ENCODE peak calls at places on chromosome 14, in ten cellular contexts. G is adrenal gland, E is tibial nerve, Y is stomach, R is A549, Z is H1, Q is heart left ventricle, T is IMR-90, W is endothelial cell of umbilical vein, P is HCT116. B is an unnamed sample.
A peak's percentile ranks its signal among the peaks of the same experiment; 100 is the strongest.

GRCh38 chr14:23322568-23323517 is 1.6 kb downstream of the PABPN1 start:
- DNase-seq in G (no peak), E (no peak), Y (no peak), R (no peak), Z (no peak), Q (no peak), T (no peak), W (no peak), P (no peak), B (no peak)

GRCh38 chr14:23444314-23444713 is 8.9 kb upstream of the MYH7 start:
- DNase-seq in G (no peak), E (no peak), Y (no peak), R (no peak), Z (no peak), Q (no peak), T (no peak), W (no peak), P (no peak), B (no peak)

GRCh38 chr14:24674204-24674970 is 40.4 kb upstream of the GZMB start:
- DNase-seq in G (no peak), E (no peak), Y (no peak), R (no peak), Z (no peak), Q (no peak), T (no peak), W (no peak), P (no peak), B (no peak)

GRCh38 chr14:84234281-84234680 is 1295.7 kb upstream of the FLRT2 start:
- DNase-seq in G (no peak), E (no peak), Y (no peak), R (no peak), Z (no peak), Q (no peak), T (no peak), W (no peak), P (no peak), B (no peak)

GRCh38 chr14:106507354-106507753 is 981.0 kb downstream of the TMEM121 start:
- DNase-seq in G (no peak), E (no peak), Y (no peak), R (no peak), Z (no peak), Q (no peak), T (no peak), W (no peak), P (no peak), B (no peak)

GRCh38 chr14:63362305-63362914 is 43.7 kb upstream of the GPHB5 start:
- DNase-seq in G (no peak), E (no peak), Y (no peak), R (no peak), Z (no peak), Q (no peak), T (no peak), W (no peak), P (no peak), B (no peak)

GRCh38 chr14:99134333-99135046 is 137.5 kb downstream of the BCL11B start:
- DNase-seq in G (no peak), E (no peak), Y (peak; percentile 13), R (no peak), Z (no peak), Q (no peak), T (no peak), W (no peak), P (no peak), B (no peak)

GRCh38 chr14:103748539-103748867 is 32.9 kb downstream of the ZFYVE21 start:
- DNase-seq in G (no peak), E (no peak), Y (peak; percentile 26), R (no peak), Z (no peak), Q (no peak), T (no peak), W (no peak), P (no peak), B (no peak)

GRCh38 chr14:78637903-78638302 is 467.7 kb downstream of the NRXN3 start:
- DNase-seq in G (no peak), E (no peak), Y (no peak), R (no peak), Z (no peak), Q (no peak), T (no peak), W (no peak), P (no peak), B (no peak)

GRCh38 chr14:95183082-95183481 is 25.8 kb upstream of the DICER1 start:
- DNase-seq in G (no peak), E (no peak), Y (no peak), R (no peak), Z (no peak), Q (no peak), T (no peak), W (no peak), P (no peak), B (no peak)

GRCh38 chr14:95185033-95185432 is 27.7 kb upstream of the DICER1 start:
- DNase-seq in G (no peak), E (no peak), Y (no peak), R (no peak), Z (no peak), Q (no peak), T (no peak), W (no peak), P (no peak), B (no peak)

GRCh38 chr14:95184413-95184790 is 27.1 kb upstream of the DICER1 start:
- DNase-seq in G (no peak), E (peak; percentile 30), Y (no peak), R (no peak), Z (no peak), Q (no peak), T (no peak), W (no peak), P (no peak), B (no peak)

GRCh38 chr14:95183532-95184412 is 26.4 kb upstream of the DICER1 start:
- DNase-seq in G (no peak), E (no peak), Y (no peak), R (no peak), Z (no peak), Q (no peak), T (no peak), W (peak; percentile 90), P (no peak), B (no peak)

DNA sequence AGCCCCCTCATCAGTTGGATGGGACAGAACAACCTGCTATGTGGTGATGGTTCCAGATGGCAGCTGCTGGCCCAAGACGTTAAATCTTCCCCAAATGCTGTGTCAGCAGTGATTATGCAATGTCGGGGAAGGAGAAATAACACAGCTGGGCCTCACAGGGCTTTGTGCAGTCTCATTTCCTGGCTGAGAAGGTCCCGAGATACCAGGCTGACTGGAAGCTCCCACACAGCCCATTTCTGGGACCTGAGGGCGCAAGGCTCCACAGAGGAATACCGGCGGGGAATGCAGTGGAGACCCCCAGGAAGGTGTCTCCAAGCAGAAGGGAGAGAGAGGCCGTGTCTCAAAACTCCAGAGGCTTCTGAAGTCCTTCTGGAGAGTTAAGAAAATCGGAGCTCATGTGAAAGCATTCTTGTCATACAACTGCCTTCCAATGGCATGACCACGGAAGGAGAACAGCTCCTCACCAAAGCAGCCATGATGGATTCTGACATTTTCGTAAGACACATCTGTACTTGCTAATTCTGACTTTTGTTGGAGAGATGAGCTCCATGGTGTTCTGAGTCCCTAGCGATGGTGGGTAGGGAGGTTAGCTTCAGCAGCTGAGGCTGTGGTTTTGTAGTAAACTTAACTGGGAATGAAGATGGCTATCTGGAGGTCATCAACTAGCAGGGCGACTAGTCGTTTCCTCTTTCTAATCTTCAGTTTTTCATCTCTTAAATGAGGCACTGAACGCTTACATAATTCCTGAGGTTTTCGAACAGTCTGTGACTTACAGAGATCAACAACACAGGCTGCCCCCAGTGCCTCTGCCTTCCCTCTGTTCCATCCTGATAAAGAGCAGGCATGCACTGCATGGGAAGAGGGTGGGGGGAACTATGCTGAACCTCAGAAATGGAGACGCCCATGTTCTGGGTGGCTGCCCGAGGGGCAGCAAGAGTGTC is 28.4 kb upstream of the DICER1 start:
- DNase-seq in G (peak; percentile 39), E (peak; percentile 70), Y (peak; percentile 44), R (no peak), Z (no peak), Q (peak; percentile 64), T (peak; percentile 19), W (peak; percentile 78), P (no peak), B (no peak)
- TF ChIP-seq POLR2A in G (peak; percentile 31), E (no peak), Y (no peak), R (no peak), Z (no peak), Q (no peak), T (no peak), W (peak; percentile 19), P (no peak), B (no peak)

GRCh38 chr14:21258889-21259787 is 10.1 kb downstream of the HNRNPC start:
- DNase-seq in G (no peak), E (no peak), Y (no peak), R (no peak), Z (no peak), Q (no peak), T (no peak), W (no peak), P (no peak), B (no peak)
- TF ChIP-seq POLR2A in G (no peak), E (no peak), Y (no peak), R (no peak), Z (peak; percentile 81), Q (no peak), T (peak; percentile 21), W (no peak), P (no peak), B (no peak)

GRCh38 chr14:68574461-68574860 is 218.4 kb downstream of the ZFP36L1 start:
- DNase-seq in G (no peak), E (no peak), Y (no peak), R (no peak), Z (no peak), Q (no peak), T (no peak), W (no peak), P (no peak), B (no peak)
- TF ChIP-seq POLR2A in G (no peak), E (no peak), Y (no peak), R (no peak), Z (no peak), Q (no peak), T (no peak), W (no peak), P (no peak), B (no peak)

DNA sequence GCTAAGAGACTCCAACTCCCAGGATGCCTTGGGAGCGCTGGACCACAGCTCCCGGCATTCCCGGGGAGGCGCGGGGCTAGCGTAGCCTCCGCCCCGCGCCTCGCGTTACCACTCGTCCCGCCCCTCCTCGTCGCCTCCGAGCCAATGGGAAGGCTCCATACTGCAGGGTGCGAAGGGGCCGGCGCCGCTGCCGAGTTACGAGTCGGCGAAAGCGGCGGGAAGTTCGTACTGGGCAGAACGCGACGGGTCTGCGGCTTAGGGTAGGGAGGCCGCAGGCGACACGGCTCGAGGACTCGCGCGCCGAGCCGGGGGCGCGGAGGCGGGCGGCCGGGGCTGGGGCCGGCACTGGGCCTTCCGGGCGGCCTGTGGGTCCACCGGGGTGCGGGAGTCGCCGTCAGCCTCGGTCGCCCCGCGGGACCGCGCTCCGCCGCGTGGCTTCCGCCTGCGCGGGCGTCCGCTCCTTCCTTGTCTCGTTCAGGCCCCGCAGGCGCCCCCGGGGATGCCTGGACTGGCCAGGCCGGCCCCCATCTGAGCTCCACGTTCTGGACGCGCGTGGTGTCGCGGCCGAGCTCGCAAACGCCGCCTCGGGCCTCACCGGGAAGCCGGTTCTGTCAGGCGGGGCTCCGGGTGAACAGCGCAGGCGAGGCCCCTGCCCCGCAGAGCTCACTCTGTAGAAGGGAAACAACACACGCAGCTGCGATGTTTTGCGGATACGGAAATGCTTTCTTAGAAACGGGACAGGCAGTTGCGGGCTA is at the start of gene VRK1:
- DNase-seq in G (peak; percentile 97), E (peak; percentile 96), Y (peak; percentile 97), R (peak; percentile 85), Z (peak; percentile 84), Q (peak; percentile 97), T (peak; percentile 93), W (peak; percentile 98), P (peak; percentile 86), B (peak; percentile 85)
- TF ChIP-seq POLR2A in G (no peak), E (no peak), Y (no peak), R (peak; percentile 66), Z (peak; percentile 85), Q (no peak), T (peak; percentile 73), W (peak; percentile 63), P (no peak), B (peak; percentile 82)

B was measured in H54.